ENCODE peak calls at places on chromosomes 5 and 9, in nine cellular contexts. V is epithelial cell of esophagus; E is left lung; U is CD8-positive, alpha-beta T cell; P is uterus; Z is neuronal stem cell; Q is naive thymus-derived CD4-positive, alpha-beta T cell; A is Peyer's patch; L is kidney epithelial cell. O is an unnamed sample.

GRCh38 chr5:36417221-36417620 is 115.5 kb upstream of the RANBP3L start:
- DNase-seq in P (no peak), A (no peak), E (no peak), V (peak), U (no peak), L (no peak), Z (no peak), Q (no peak), O (no peak)

GRCh38 chr5:7873216-7873615 is 4.3 kb downstream of the MTRR start:
- DNase-seq in L (no peak), U (no peak), P (no peak), A (no peak), Z (no peak), E (no peak), Q (peak), V (no peak), O (no peak)

GRCh38 chr9:34253460-34253837 is 74.6 kb downstream of the UBAP1 start:
- DNase-seq in L (no peak), Q (no peak), U (no peak), V (peak), P (no peak), E (no peak), A (no peak), Z (no peak), O (no peak)

GRCh38 chr9:135951889-135952663 is 9.1 kb downstream of the UBAC1 start:
- DNase-seq in V (peak), L (peak), Z (no peak), A (no peak), Q (no peak), P (no peak), U (no peak), E (no peak), O (peak)

GRCh38 chr5:149265559-149265958 is 6.1 kb upstream of the AFAP1L1 start:
- DNase-seq in Q (no peak), Z (no peak), U (no peak), E (no peak), V (peak), L (no peak), P (no peak), A (no peak), O (no peak)

GRCh38 chr9:34458967-34459355 is 356 bp downstream of the DNAI1 start:
- DNase-seq in V (no peak), Z (no peak), A (no peak), U (no peak), L (no peak), E (no peak), Q (no peak), P (no peak), O (no peak)

GRCh38 chr9:137166242-137167112 is 3.4 kb downstream of the LRRC26 start:
- DNase-seq in Z (no peak), Q (no peak), V (no peak), U (no peak), E (no peak), P (no peak), L (no peak), A (no peak), O (no peak)

GRCh38 chr5:105953616-105954015 is 1717.1 kb downstream of the EFNA5 start:
- DNase-seq in A (no peak), Q (no peak), P (no peak), L (no peak), U (no peak), Z (no peak), V (no peak), E (no peak), O (no peak)

GRCh38 chr9:37290881-37291485 is 131.5 kb upstream of the GRHPR start:
- DNase-seq in V (peak), A (no peak), P (no peak), U (no peak), L (peak), E (no peak), Z (no peak), Q (no peak), O (no peak)

GRCh38 chr5:2800035-2800434 is 48.6 kb upstream of the IRX2 start:
- DNase-seq in P (no peak), Q (no peak), E (no peak), V (no peak), L (no peak), U (no peak), A (no peak), Z (no peak), O (no peak)

DNA sequence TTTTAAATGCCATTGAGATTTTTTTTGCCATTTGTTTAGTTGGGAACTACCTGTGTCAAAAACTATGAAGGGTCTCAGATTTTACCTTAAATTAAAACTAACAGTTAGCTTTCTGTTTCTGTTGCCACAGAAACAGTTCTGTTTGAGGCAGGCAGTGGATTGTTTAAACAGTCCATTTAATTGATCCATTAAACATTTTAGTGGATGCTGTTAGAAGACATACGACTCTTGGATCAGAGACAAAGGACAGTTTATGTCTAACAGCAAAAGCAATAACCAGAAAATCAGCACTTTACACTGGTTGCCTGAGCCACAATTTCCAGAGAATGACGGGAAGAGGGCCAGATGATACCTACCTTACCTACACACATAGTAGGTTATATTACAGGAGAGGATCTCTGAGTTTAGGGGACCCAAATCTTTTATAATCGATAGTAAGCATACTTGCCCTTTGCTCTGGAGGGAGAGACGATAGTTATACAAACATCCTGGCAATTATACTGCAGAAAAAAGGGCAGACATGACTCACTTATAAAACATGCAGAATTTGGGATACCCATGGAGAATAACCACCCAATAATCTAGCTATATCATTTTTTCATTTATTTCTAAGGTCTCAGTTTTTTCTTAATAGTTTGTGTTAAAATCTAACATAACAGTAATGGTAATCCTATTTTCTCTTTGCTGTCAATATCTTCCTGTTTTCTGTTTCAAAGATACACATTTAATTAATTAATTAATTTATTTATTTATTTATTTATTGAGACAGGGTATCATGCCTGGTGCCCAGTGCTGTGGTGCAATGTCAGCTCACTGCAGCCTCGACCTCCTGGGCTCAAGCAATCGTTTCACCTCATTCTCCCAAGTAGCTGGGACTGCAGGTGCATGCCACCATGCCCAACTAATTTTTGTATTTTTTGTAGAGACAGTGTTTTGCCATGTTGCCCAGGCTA is 136.7 kb upstream of the TNFAIP8 start:
- DNase-seq in L (no peak), A (no peak), Z (no peak), Q (no peak), E (no peak), P (no peak), U (no peak), V (no peak), O (no peak)
- H3K4me3 ChIP-seq in L (no peak), A (no peak), Z (no peak), Q (no peak), E (no peak), P (no peak), U (no peak), V (no peak), O (no peak)

DNA sequence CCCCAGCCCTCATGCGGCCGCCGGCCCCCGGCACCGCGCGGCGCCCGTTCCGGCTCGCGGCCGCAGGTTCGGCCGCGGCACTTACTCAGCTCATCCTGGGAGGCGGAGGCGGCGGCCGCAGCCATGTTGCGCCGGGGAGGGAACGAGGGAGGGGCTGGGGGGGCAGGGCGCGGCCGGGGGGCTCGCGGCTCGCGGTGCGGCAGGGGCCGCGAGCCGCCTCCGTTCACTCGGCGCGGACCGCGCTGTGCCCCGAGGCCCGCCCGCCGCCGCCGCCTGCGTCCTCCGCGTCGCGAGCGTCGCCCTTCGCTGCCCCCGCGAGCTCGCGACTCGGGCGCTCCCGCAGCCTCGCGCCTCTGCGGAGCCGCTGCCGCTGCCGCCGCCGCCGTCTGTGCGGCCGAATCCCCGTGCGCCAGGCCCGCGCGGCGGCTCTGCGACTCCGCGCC is 743 bp downstream of the ECPAS start:
- DNase-seq in Z (peak), P (peak), E (no peak), Q (peak), V (peak), U (peak), L (no peak), A (no peak), O (no peak)
- H3K4me3 ChIP-seq in Z (peak), P (peak), E (peak), Q (no peak), V (peak), U (no peak), L (peak), A (peak), O (peak)

GRCh38 chr5:141680751-141681201 is 1.3 kb downstream of the ARAP3 start:
- DNase-seq in L (no peak), P (peak), V (peak), Q (no peak), Z (peak), E (no peak), U (no peak), A (no peak), O (no peak)

GRCh38 chr5:141681295-141681694 is 735 bp downstream of the ARAP3 start:
- DNase-seq in U (no peak), A (no peak), Z (no peak), E (no peak), P (no peak), V (no peak), Q (no peak), L (no peak), O (no peak)

GRCh38 chr5:141683596-141684161 is 1.6 kb upstream of the ARAP3 start:
- DNase-seq in Z (no peak), A (no peak), Q (no peak), L (no peak), U (no peak), V (no peak), E (no peak), P (no peak), O (no peak)

GRCh38 chr5:141680178-141680577 is 1.9 kb downstream of the ARAP3 start:
- DNase-seq in Z (no peak), V (no peak), U (no peak), L (no peak), E (no peak), Q (no peak), A (no peak), P (no peak), O (no peak)

DNA sequence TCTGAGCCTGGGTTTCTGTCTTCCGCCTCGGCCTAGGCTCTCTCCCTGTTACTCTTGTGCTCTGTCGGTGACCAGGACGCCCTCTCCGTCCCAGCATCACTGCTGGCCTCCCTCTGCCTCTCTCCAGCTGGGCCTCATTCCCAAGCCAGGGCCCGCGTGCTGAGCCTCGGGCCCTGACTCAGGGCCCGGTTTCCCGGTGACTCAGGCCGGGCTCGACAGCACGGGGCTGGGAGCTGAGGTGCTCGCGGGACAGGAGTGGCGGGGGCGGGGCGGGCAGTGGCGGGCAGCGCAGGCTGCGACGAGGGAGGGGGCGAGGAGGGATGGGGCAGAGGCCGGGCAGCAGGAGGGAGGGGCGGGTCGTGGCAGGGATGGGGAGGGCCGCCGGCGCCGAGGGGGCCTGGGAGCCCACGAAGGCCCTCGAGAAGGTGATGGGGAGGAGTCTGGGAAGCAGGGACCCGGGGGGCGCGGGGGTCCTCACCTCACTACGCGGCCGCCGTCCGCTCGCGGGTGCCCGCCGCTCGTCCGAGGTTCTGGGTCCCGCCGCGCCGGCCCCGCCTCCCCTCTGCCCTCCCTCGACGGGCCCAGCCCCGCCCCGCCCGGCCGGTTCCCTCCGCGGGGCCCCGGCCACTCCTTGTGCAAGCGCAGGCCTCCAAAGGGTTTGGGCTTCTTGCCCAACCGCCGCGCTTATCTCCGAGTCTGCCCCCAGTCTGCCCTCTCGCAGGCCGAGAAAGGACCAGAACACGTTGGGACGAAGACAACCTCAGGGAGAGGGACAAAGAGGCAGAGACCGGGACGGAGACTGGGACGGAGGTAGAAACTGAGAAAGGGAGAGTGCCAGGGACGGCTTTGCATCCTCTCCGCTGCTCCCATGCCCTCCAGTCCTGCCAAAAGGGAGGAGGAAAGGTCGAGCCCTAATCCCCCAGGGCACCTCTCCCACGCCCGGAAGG is at the start of gene ARAP3:
- DNase-seq in Q (no peak), L (peak), Z (peak), A (peak), V (peak), P (peak), U (peak), E (peak), O (peak)
- H3K4me3 ChIP-seq in Q (peak), L (peak), Z (peak), A (peak), V (peak), P (peak), U (peak), E (peak), O (peak)

DNA sequence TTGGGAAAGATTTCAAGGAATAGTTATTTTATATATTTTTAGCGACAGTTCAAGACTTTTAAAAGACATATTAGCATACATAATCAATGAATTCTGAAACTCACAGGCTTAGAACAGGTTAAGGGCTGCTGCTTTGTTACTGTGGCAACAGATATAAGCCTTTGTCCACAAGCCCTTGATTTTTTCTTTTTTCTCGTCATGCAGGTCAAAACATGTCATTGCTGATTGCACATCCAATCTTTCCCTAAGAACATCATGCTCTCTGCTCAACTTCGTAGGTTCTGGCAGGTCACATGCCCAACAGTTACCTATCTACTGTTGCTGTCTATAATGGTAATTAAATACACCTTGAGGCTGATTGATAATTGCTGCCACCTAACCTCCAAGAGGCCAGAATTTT is 172.5 kb upstream of the PTPRD start:
- DNase-seq in Z (no peak), L (no peak), E (no peak), U (no peak), Q (no peak), P (no peak), V (peak), A (no peak), O (no peak)
- H3K4me3 ChIP-seq in Z (no peak), L (no peak), E (no peak), U (no peak), Q (no peak), P (no peak), V (no peak), A (no peak), O (no peak)

GRCh38 chr9:96691326-96691725 is 36.2 kb upstream of the PRXL2C start:
- DNase-seq in E (no peak), Q (no peak), A (no peak), Z (no peak), L (no peak), U (no peak), P (no peak), V (peak), O (no peak)
- H3K4me3 ChIP-seq in E (no peak), Q (no peak), A (no peak), Z (no peak), L (no peak), U (no peak), P (no peak), V (no peak), O (no peak)

GRCh38 chr9:88398016-88398415 is 9.8 kb downstream of the SPIN1 start:
- DNase-seq in A (no peak), E (no peak), Z (no peak), V (no peak), L (no peak), U (no peak), Q (no peak), P (no peak), O (no peak)
- H3K4me3 ChIP-seq in A (no peak), E (no peak), Z (no peak), V (no peak), L (no peak), U (no peak), Q (no peak), P (no peak), O (no peak)